ENCODE peak calls at places on chromosomes 2 and 18, in six cellular contexts. Z is Calu3, P is cardiac fibroblast, T is Panc1, F is fibroblast of the aortic adventitia, N is heart left ventricle. O is an unnamed sample.

GRCh38 chr2:151306621-151307020 is 17.2 kb upstream of the NMI start:
- DNase-seq in N (peak), Z (no peak), T (no peak), P (peak), F (peak), O (no peak)

GRCh38 chr2:75594599-75594998 is 33.9 kb upstream of the EVA1A start:
- DNase-seq in T (no peak), Z (no peak), F (no peak), N (no peak), P (no peak), O (no peak)

GRCh38 chr18:11398625-11399024 is 210.8 kb upstream of the SLC35G4 start:
- DNase-seq in F (no peak), T (no peak), Z (no peak), N (no peak), P (peak), O (no peak)

GRCh38 chr2:169768262-169768995 is 30.2 kb upstream of the SSB start:
- DNase-seq in Z (no peak), N (peak), F (no peak), P (no peak), T (no peak), O (peak)

GRCh38 chr18:72700961-72701710 is 157.0 kb upstream of the CBLN2 start:
- DNase-seq in P (peak), Z (no peak), T (no peak), F (peak), N (no peak), O (no peak)

GRCh38 chr2:160694631-160695030 is 201.0 kb upstream of the RBMS1 start:
- DNase-seq in N (no peak), T (no peak), P (no peak), Z (no peak), F (no peak), O (no peak)

GRCh38 chr2:96695602-96696001 is 44.3 kb downstream of the LMAN2L start:
- DNase-seq in T (no peak), N (no peak), F (no peak), Z (no peak), P (no peak), O (no peak)

GRCh38 chr18:20971886-20972267 is 139.7 kb downstream of the ROCK1 start:
- DNase-seq in F (peak), T (peak), Z (peak), N (no peak), P (peak), O (peak)

GRCh38 chr18:52422985-52423601 is 83.1 kb downstream of the DCC start:
- DNase-seq in T (no peak), N (no peak), P (no peak), F (no peak), Z (no peak), O (no peak)

GRCh38 chr2:101706121-101706818 is 8.8 kb downstream of the MAP4K4 start:
- DNase-seq in Z (no peak), T (no peak), P (no peak), F (no peak), N (no peak), O (no peak)
- TF ChIP-seq CTCF in Z (no peak), T (no peak), P (no peak), F (no peak), N (no peak), O (no peak)

GRCh38 chr2:10022886-10023662 is 20.3 kb upstream of the KLF11 start:
- DNase-seq in Z (no peak), N (peak), P (no peak), F (no peak), T (no peak), O (no peak)
- TF ChIP-seq CTCF in Z (no peak), N (no peak), P (no peak), F (no peak), T (no peak), O (no peak)

DNA sequence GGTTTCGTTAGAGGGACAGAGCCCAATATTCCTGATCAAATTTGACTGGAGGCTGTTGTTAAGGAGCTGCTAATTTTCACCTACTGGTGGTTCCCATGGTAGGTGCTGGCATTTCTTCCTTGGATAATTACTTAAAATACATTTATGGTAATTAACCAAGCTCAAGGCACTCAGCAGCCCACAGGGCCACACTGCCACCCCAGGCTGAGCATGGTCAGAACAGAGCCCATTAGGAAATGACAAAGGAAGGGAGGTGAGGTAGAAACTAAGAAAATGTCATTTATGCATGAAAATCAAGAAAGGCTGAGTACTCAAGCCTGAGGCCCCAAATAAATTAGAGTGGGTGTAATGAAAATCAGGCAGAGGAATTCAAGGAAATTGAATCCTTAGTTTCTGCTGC is 510.2 kb upstream of the GYPC start:
- DNase-seq in N (no peak), F (no peak), T (no peak), P (no peak), Z (no peak), O (no peak)
- TF ChIP-seq CTCF in N (no peak), F (no peak), T (no peak), P (no peak), Z (no peak), O (no peak)

GRCh38 chr2:70645733-70646420 is 92.3 kb upstream of the TGFA start:
- DNase-seq in T (no peak), F (no peak), P (no peak), Z (no peak), N (no peak), O (no peak)
- TF ChIP-seq CTCF in T (peak), F (peak), P (no peak), Z (no peak), N (no peak), O (peak)

DNA sequence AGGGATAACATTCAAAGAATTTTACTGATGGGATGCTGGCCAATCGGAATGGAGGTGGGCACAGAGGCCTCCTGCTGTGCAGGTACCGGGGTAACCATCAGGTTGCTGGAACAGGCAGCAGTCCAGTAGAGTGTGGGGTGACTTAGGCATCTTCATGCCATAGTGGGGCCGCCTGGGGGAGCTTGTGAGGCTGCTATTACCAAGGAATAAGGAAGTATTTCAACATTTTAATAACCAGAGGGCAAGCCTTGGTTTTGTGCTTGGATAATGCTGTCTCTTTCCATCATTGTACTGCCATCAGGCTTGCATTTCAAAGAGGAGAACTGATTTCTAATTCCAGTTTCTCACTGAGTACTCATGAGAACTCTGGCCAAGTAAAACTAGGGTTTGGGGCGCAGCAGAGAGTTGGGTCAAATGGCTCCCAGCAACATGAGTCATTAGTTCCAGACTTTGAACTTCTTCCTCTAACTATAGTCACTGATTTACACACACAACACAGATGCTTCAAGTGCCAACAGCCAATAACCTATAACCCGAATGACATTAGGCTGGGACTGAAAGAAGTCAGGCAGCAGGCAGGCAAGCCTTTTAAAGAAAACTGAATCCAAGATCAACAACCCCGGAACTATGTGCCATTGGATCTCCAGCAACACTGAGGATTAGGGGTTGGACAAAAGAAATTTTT is 56.1 kb upstream of the FHL2 start:
- DNase-seq in F (peak), N (no peak), P (peak), Z (peak), T (peak), O (peak)
- TF ChIP-seq CTCF in F (peak), N (no peak), P (peak), Z (peak), T (peak), O (peak)

DNA sequence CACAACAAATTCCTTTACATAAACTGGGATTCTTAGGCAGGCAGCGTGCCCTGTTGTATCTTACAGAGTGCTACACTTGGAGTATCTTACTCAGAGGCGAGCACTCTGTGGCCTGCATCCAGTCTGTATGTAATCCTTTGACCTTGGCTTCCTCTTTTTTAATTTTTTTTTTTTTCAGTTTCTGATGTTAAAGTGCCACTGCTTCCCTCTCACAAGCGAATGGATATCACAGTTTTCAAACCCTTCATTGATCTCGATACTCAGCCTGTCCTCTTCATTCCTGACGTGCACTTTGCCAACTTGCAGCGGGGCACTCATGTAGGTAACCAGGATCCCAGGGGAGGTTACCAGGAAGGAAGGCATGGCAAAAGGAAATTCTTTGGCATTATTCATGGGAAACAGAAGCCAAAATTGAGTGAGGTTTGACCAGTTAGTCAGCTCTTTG is 40.4 kb downstream of the GRHL1 start:
- DNase-seq in Z (no peak), T (no peak), P (peak), F (no peak), N (no peak), O (no peak)
- TF ChIP-seq CTCF in Z (no peak), T (no peak), P (no peak), F (no peak), N (no peak), O (no peak)

GRCh38 chr2:103183061-103183460 is 421.2 kb downstream of the TMEM182 start:
- DNase-seq in P (no peak), Z (no peak), F (no peak), N (no peak), T (no peak), O (no peak)
- TF ChIP-seq CTCF in P (no peak), Z (no peak), F (no peak), N (no peak), T (no peak), O (no peak)

GRCh38 chr2:109466674-109467575 is 146.8 kb downstream of the SEPTIN10 start:
- DNase-seq in F (peak), P (peak), Z (no peak), N (no peak), T (peak), O (no peak)
- TF ChIP-seq CTCF in F (no peak), P (no peak), Z (no peak), N (no peak), T (no peak), O (no peak)

DNA sequence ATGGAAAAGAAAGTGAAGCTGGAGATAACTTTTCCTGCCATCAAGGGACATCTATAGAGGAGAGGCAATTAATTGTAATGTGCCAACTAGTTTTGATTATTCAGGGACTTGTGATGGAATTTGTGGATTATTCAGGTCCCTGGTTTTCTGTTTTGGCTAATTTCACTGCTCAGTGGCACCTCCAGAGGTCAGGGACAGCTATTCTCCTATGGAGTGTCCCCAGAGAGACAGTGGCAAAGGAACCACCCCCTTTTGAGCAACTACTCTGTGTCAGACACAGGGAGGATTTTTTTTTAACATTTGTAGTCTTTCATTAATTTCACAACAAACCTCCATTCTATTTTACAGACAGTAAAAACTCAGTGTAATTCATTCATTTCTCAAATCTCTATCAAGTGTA is 206.0 kb upstream of the SPRED2 start:
- DNase-seq in Z (peak), N (no peak), T (no peak), P (no peak), F (no peak), O (no peak)
- TF ChIP-seq CTCF in Z (peak), N (no peak), T (peak), P (no peak), F (no peak), O (no peak)

GRCh38 chr2:2095360-2096093 is 235.5 kb downstream of the MYT1L start:
- DNase-seq in P (no peak), N (no peak), T (no peak), Z (no peak), F (no peak), O (no peak)
- TF ChIP-seq CTCF in P (no peak), N (no peak), T (no peak), Z (no peak), F (no peak), O (no peak)

O was measured in GM13977.